ENCODE peak calls at places on chromosome 2, in ten cellular contexts. One of them, this sample, is unnamed.

GRCh38 chr2:10424051-10424450 is 24.1 kb downstream of the ODC1 start:
- DNase-seq in MM.1S: no peak
- DNase-seq in brain microvascular endothelial cell: peak; percentile 95
- DNase-seq in breast epithelium: no peak
- DNase-seq in lower lobe of right lung: no peak
- DNase-seq in fibroblast of pulmonary artery: peak; percentile 85
- DNase-seq in epithelial cell of esophagus: no peak
- DNase-seq in PC-3: no peak
- DNase-seq in astrocyte of the spinal cord: peak; percentile 77
- DNase-seq in adrenal gland: no peak
- DNase-seq in this sample: peak; percentile 93

GRCh38 chr2:68789603-68790002 is 55.0 kb downstream of the ARHGAP25 start:
- DNase-seq in epithelial cell of esophagus: no peak
- DNase-seq in MM.1S: no peak
- DNase-seq in astrocyte of the spinal cord: no peak
- DNase-seq in PC-3: no peak
- DNase-seq in fibroblast of pulmonary artery: no peak
- DNase-seq in breast epithelium: no peak
- DNase-seq in brain microvascular endothelial cell: no peak
- DNase-seq in lower lobe of right lung: no peak
- DNase-seq in adrenal gland: no peak
- DNase-seq in this sample: no peak

GRCh38 chr2:187050409-187050998 is 201.5 kb upstream of the ZSWIM2 start:
- DNase-seq in breast epithelium: no peak
- DNase-seq in fibroblast of pulmonary artery: no peak
- DNase-seq in lower lobe of right lung: no peak
- DNase-seq in epithelial cell of esophagus: no peak
- DNase-seq in adrenal gland: no peak
- DNase-seq in astrocyte of the spinal cord: no peak
- DNase-seq in PC-3: peak; percentile 6
- DNase-seq in MM.1S: no peak
- DNase-seq in brain microvascular endothelial cell: peak; percentile 9
- DNase-seq in this sample: no peak

GRCh38 chr2:24253303-24253919 is 78.6 kb downstream of the FAM228A start:
- DNase-seq in fibroblast of pulmonary artery: peak; percentile 49
- DNase-seq in lower lobe of right lung: no peak
- DNase-seq in adrenal gland: no peak
- DNase-seq in brain microvascular endothelial cell: peak; percentile 45
- DNase-seq in breast epithelium: no peak
- DNase-seq in MM.1S: no peak
- DNase-seq in PC-3: peak; percentile 50
- DNase-seq in epithelial cell of esophagus: peak; percentile 72
- DNase-seq in astrocyte of the spinal cord: peak; percentile 6
- DNase-seq in this sample: peak; percentile 87

GRCh38 chr2:235358981-235359471 is 134.8 kb upstream of the AGAP1 start:
- DNase-seq in brain microvascular endothelial cell: peak; percentile 24
- DNase-seq in breast epithelium: no peak
- DNase-seq in epithelial cell of esophagus: peak; percentile 36
- DNase-seq in MM.1S: peak; percentile 31
- DNase-seq in PC-3: peak; percentile 64
- DNase-seq in adrenal gland: no peak
- DNase-seq in lower lobe of right lung: no peak
- DNase-seq in fibroblast of pulmonary artery: no peak
- DNase-seq in astrocyte of the spinal cord: peak; percentile 60
- DNase-seq in this sample: no peak

GRCh38 chr2:224268441-224268840 is 133.5 kb downstream of the FAM124B start:
- DNase-seq in breast epithelium: no peak
- DNase-seq in lower lobe of right lung: no peak
- DNase-seq in astrocyte of the spinal cord: peak; percentile 97
- DNase-seq in brain microvascular endothelial cell: peak; percentile 80
- DNase-seq in PC-3: peak; percentile 97
- DNase-seq in adrenal gland: no peak
- DNase-seq in epithelial cell of esophagus: peak; percentile 85
- DNase-seq in fibroblast of pulmonary artery: peak; percentile 93
- DNase-seq in MM.1S: no peak
- DNase-seq in this sample: peak; percentile 94

GRCh38 chr2:145797692-145798091 is 1277.8 kb upstream of the ZEB2 start:
- DNase-seq in adrenal gland: no peak
- DNase-seq in epithelial cell of esophagus: peak; percentile 88
- DNase-seq in lower lobe of right lung: no peak
- DNase-seq in astrocyte of the spinal cord: no peak
- DNase-seq in fibroblast of pulmonary artery: no peak
- DNase-seq in breast epithelium: no peak
- DNase-seq in MM.1S: no peak
- DNase-seq in PC-3: peak; percentile 73
- DNase-seq in brain microvascular endothelial cell: no peak
- DNase-seq in this sample: no peak

GRCh38 chr2:207819839-207820784 is 50.4 kb upstream of the FZD5 start:
- DNase-seq in brain microvascular endothelial cell: no peak
- DNase-seq in adrenal gland: no peak
- DNase-seq in lower lobe of right lung: no peak
- DNase-seq in epithelial cell of esophagus: peak; percentile 82
- DNase-seq in breast epithelium: no peak
- DNase-seq in fibroblast of pulmonary artery: no peak
- DNase-seq in astrocyte of the spinal cord: no peak
- DNase-seq in PC-3: peak; percentile 72
- DNase-seq in MM.1S: no peak
- DNase-seq in this sample: no peak

GRCh38 chr2:84879595-84880394 is 1.1 kb downstream of the TRABD2A start:
- DNase-seq in PC-3: no peak
- DNase-seq in adrenal gland: no peak
- DNase-seq in breast epithelium: no peak
- DNase-seq in brain microvascular endothelial cell: no peak
- DNase-seq in lower lobe of right lung: no peak
- DNase-seq in fibroblast of pulmonary artery: no peak
- DNase-seq in epithelial cell of esophagus: no peak
- DNase-seq in astrocyte of the spinal cord: no peak
- DNase-seq in MM.1S: no peak
- DNase-seq in this sample: no peak

GRCh38 chr2:85915606-85916303 is 27.0 kb upstream of the ST3GAL5 start:
- DNase-seq in adrenal gland: no peak
- DNase-seq in astrocyte of the spinal cord: no peak
- DNase-seq in PC-3: no peak
- DNase-seq in epithelial cell of esophagus: no peak
- DNase-seq in lower lobe of right lung: no peak
- DNase-seq in brain microvascular endothelial cell: no peak
- DNase-seq in MM.1S: no peak
- DNase-seq in breast epithelium: no peak
- DNase-seq in fibroblast of pulmonary artery: no peak
- DNase-seq in this sample: no peak

DNA sequence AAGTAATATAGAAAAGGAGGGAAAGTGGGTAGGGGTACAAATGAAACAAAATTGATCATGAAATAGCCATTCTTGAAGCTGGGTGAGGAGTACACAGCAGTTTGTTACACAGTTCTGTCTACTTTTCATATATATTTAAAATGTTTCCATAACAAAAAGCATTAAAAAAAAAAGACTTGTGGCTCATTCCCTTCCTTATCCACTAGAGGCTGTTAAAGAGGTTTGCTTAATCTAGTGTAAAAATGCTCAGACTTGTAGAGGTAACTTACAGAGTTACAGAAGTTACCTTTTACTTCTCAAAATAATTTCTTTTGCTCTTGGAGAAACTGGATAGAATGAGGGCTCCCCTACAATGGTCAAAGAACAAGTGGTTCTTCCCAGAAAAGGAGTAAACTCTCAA is 8.1 kb upstream of the WIPF1 start:
- DNase-seq in epithelial cell of esophagus: peak; percentile 45
- DNase-seq in fibroblast of pulmonary artery: peak; percentile 67
- DNase-seq in lower lobe of right lung: no peak
- DNase-seq in brain microvascular endothelial cell: no peak
- DNase-seq in MM.1S: peak; percentile 28
- DNase-seq in astrocyte of the spinal cord: peak; percentile 57
- DNase-seq in adrenal gland: no peak
- DNase-seq in breast epithelium: no peak
- DNase-seq in PC-3: peak; percentile 33
- DNase-seq in this sample: peak; percentile 67
- TF ChIP-seq CTCF in epithelial cell of esophagus: peak; percentile 46
- TF ChIP-seq CTCF in fibroblast of pulmonary artery: peak; percentile 77
- TF ChIP-seq CTCF in lower lobe of right lung: peak; percentile 25
- TF ChIP-seq CTCF in brain microvascular endothelial cell: peak; percentile 39
- TF ChIP-seq CTCF in MM.1S: peak; percentile 51
- TF ChIP-seq CTCF in astrocyte of the spinal cord: peak; percentile 73
- TF ChIP-seq CTCF in adrenal gland: peak; percentile 28
- TF ChIP-seq CTCF in breast epithelium: no peak
- TF ChIP-seq CTCF in PC-3: peak; percentile 66
- TF ChIP-seq CTCF in this sample: peak; percentile 81

GRCh38 chr2:102141915-102142828 is at the start of gene IL1R1:
- DNase-seq in lower lobe of right lung: peak; percentile 89
- DNase-seq in epithelial cell of esophagus: peak; percentile 77
- DNase-seq in fibroblast of pulmonary artery: peak; percentile 76
- DNase-seq in PC-3: peak; percentile 80
- DNase-seq in breast epithelium: peak; percentile 71
- DNase-seq in MM.1S: no peak
- DNase-seq in adrenal gland: peak; percentile 81
- DNase-seq in astrocyte of the spinal cord: peak; percentile 84
- DNase-seq in brain microvascular endothelial cell: peak; percentile 50
- DNase-seq in this sample: peak; percentile 85
- H3K4me3 ChIP-seq in lower lobe of right lung: peak within 1 kb of the TSS; percentile 73
- H3K4me3 ChIP-seq in epithelial cell of esophagus: peak within 1 kb of the TSS; percentile 59
- H3K4me3 ChIP-seq in fibroblast of pulmonary artery: peak within 1 kb of the TSS; percentile 87
- H3K4me3 ChIP-seq in PC-3: peak within 1 kb of the TSS; percentile 84
- H3K4me3 ChIP-seq in breast epithelium: peak within 1 kb of the TSS; percentile 86
- H3K4me3 ChIP-seq in MM.1S: no peak within 1 kb of the TSS
- H3K4me3 ChIP-seq in adrenal gland: peak within 1 kb of the TSS; percentile 69
- H3K4me3 ChIP-seq in astrocyte of the spinal cord: peak within 1 kb of the TSS; percentile 69
- H3K4me3 ChIP-seq in brain microvascular endothelial cell: peak within 1 kb of the TSS; percentile 77
- H3K4me3 ChIP-seq in this sample: peak within 1 kb of the TSS; percentile 81

GRCh38 chr2:148643998-148644884 is at the start of gene EPC2:
- DNase-seq in astrocyte of the spinal cord: peak; percentile 85
- DNase-seq in fibroblast of pulmonary artery: peak; percentile 90
- DNase-seq in brain microvascular endothelial cell: peak; percentile 75
- DNase-seq in MM.1S: peak; percentile 82
- DNase-seq in lower lobe of right lung: peak; percentile 92
- DNase-seq in epithelial cell of esophagus: peak; percentile 86
- DNase-seq in adrenal gland: peak; percentile 85
- DNase-seq in PC-3: peak; percentile 83
- DNase-seq in breast epithelium: peak; percentile 86
- DNase-seq in this sample: peak; percentile 90

GRCh38 chr2:148643421-148643820 is 1.1 kb upstream of the EPC2 start:
- DNase-seq in MM.1S: no peak
- DNase-seq in epithelial cell of esophagus: peak; percentile 29
- DNase-seq in breast epithelium: no peak
- DNase-seq in astrocyte of the spinal cord: no peak
- DNase-seq in brain microvascular endothelial cell: no peak
- DNase-seq in PC-3: no peak
- DNase-seq in lower lobe of right lung: no peak
- DNase-seq in fibroblast of pulmonary artery: no peak
- DNase-seq in adrenal gland: no peak
- DNase-seq in this sample: no peak

GRCh38 chr2:148642891-148643416 is 1.6 kb upstream of the EPC2 start:
- DNase-seq in breast epithelium: no peak
- DNase-seq in astrocyte of the spinal cord: peak; percentile 90
- DNase-seq in epithelial cell of esophagus: peak; percentile 46
- DNase-seq in MM.1S: no peak
- DNase-seq in brain microvascular endothelial cell: peak; percentile 34
- DNase-seq in PC-3: no peak
- DNase-seq in lower lobe of right lung: no peak
- DNase-seq in adrenal gland: peak; percentile 35
- DNase-seq in fibroblast of pulmonary artery: peak; percentile 83
- DNase-seq in this sample: peak; percentile 76

GRCh38 chr2:148642112-148642744 is 2.3 kb upstream of the EPC2 start:
- DNase-seq in breast epithelium: no peak
- DNase-seq in MM.1S: no peak
- DNase-seq in lower lobe of right lung: no peak
- DNase-seq in fibroblast of pulmonary artery: no peak
- DNase-seq in brain microvascular endothelial cell: no peak
- DNase-seq in epithelial cell of esophagus: no peak
- DNase-seq in PC-3: no peak
- DNase-seq in adrenal gland: no peak
- DNase-seq in astrocyte of the spinal cord: no peak
- DNase-seq in this sample: no peak

GRCh38 chr2:148640767-148641166 is 3.8 kb upstream of the EPC2 start:
- DNase-seq in adrenal gland: no peak
- DNase-seq in MM.1S: no peak
- DNase-seq in breast epithelium: no peak
- DNase-seq in fibroblast of pulmonary artery: peak; percentile 56
- DNase-seq in epithelial cell of esophagus: peak; percentile 19
- DNase-seq in PC-3: no peak
- DNase-seq in lower lobe of right lung: no peak
- DNase-seq in astrocyte of the spinal cord: peak; percentile 9
- DNase-seq in brain microvascular endothelial cell: no peak
- DNase-seq in this sample: peak; percentile 45
- TF ChIP-seq CTCF in adrenal gland: peak; percentile 35
- TF ChIP-seq CTCF in MM.1S: no peak
- TF ChIP-seq CTCF in breast epithelium: no peak
- TF ChIP-seq CTCF in fibroblast of pulmonary artery: peak; percentile 37
- TF ChIP-seq CTCF in epithelial cell of esophagus: peak; percentile 31
- TF ChIP-seq CTCF in PC-3: peak; percentile 18
- TF ChIP-seq CTCF in lower lobe of right lung: no peak
- TF ChIP-seq CTCF in astrocyte of the spinal cord: peak; percentile 22
- TF ChIP-seq CTCF in brain microvascular endothelial cell: peak; percentile 31
- TF ChIP-seq CTCF in this sample: peak; percentile 15

DNA sequence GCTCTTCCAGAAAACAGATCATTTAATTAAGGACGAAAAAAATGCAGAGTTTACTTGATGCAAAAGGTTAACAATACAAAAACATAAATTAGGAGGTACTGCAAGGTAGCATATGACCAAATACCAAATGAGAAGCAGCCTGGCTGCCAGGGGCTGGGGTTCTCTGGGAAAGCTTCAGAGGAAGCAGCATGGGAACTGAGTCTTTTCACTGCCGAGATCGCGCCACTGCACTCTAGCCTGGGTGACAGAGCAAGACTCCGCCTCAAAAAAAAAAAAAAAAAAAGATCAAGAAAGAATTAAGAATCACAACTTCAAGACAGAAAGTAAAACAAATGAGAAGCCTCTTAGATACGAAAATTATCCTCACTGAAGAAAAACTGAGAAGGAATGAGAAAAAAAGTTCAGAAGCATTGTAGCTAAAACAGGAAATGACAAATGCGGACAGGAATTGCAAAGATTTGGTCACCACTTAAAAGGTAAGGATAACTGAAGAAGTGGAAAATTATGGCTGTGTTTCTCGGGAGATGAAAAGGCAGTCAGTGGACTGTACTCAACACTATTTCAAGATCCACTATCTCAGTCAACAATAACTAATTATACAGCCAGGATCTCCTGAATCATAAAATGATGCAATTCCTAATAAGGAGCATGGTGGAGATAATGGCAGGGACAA is 4.3 kb downstream of the SEPTIN10 start:
- DNase-seq in PC-3: peak; percentile 50
- DNase-seq in brain microvascular endothelial cell: peak; percentile 31
- DNase-seq in astrocyte of the spinal cord: peak; percentile 74
- DNase-seq in fibroblast of pulmonary artery: peak; percentile 74
- DNase-seq in breast epithelium: no peak
- DNase-seq in epithelial cell of esophagus: peak; percentile 65
- DNase-seq in lower lobe of right lung: no peak
- DNase-seq in adrenal gland: no peak
- DNase-seq in MM.1S: peak; percentile 40
- DNase-seq in this sample: peak; percentile 64
- H3K4me3 ChIP-seq in PC-3: peak overlapping the region; percentile 39
- H3K4me3 ChIP-seq in brain microvascular endothelial cell: peak overlapping the region; percentile 37
- H3K4me3 ChIP-seq in astrocyte of the spinal cord: peak overlapping the region; percentile 34
- H3K4me3 ChIP-seq in fibroblast of pulmonary artery: peak overlapping the region; percentile 41
- H3K4me3 ChIP-seq in breast epithelium: no peak overlapping the region
- H3K4me3 ChIP-seq in epithelial cell of esophagus: no peak overlapping the region
- H3K4me3 ChIP-seq in lower lobe of right lung: no peak overlapping the region
- H3K4me3 ChIP-seq in adrenal gland: no peak overlapping the region
- H3K4me3 ChIP-seq in MM.1S: peak overlapping the region; percentile 47
- H3K4me3 ChIP-seq in this sample: peak overlapping the region; percentile 48

GRCh38 chr2:147843864-147844690 is 752 bp upstream of the ACVR2A start:
- DNase-seq in adrenal gland: peak; percentile 92
- DNase-seq in astrocyte of the spinal cord: peak; percentile 90
- DNase-seq in epithelial cell of esophagus: peak; percentile 94
- DNase-seq in breast epithelium: peak; percentile 89
- DNase-seq in fibroblast of pulmonary artery: peak; percentile 90
- DNase-seq in MM.1S: peak; percentile 92
- DNase-seq in lower lobe of right lung: peak; percentile 96
- DNase-seq in PC-3: peak; percentile 92
- DNase-seq in brain microvascular endothelial cell: peak; percentile 84
- DNase-seq in this sample: peak; percentile 88
- TF ChIP-seq CTCF in adrenal gland: peak; percentile 41
- TF ChIP-seq CTCF in astrocyte of the spinal cord: peak; percentile 37
- TF ChIP-seq CTCF in epithelial cell of esophagus: no peak
- TF ChIP-seq CTCF in breast epithelium: no peak
- TF ChIP-seq CTCF in fibroblast of pulmonary artery: no peak
- TF ChIP-seq CTCF in MM.1S: no peak
- TF ChIP-seq CTCF in lower lobe of right lung: peak; percentile 37
- TF ChIP-seq CTCF in PC-3: peak; percentile 31
- TF ChIP-seq CTCF in brain microvascular endothelial cell: peak; percentile 43
- TF ChIP-seq CTCF in this sample: peak; percentile 19